ENCODE peak calls at places on chromosome 1, in six cellular contexts. B is heart right ventricle; A is adrenal gland; L is naive thymus-derived CD4-positive, alpha-beta T cell; U is sigmoid colon; Z is uterus. F is an unnamed sample. For H3K4me1, the result is how much of the 10 kb centered on the place peaks cover.

GRCh38 chr1:99365545-99365944 is 101.3 kb downstream of the PLPPR4 start:
- DNase-seq in L (no peak), U (no peak), B (no peak), A (no peak), Z (no peak), F (no peak)

GRCh38 chr1:21541835-21542234 is 32.6 kb downstream of the ALPL start:
- DNase-seq in U (no peak), B (peak), L (no peak), A (peak), Z (no peak), F (peak)

GRCh38 chr1:183838221-183838620 is 33.3 kb downstream of the RGL1 start:
- DNase-seq in B (no peak), Z (no peak), U (no peak), L (no peak), A (no peak), F (no peak)

GRCh38 chr1:223628233-223628632 is 37.3 kb downstream of the CAPN8 start:
- DNase-seq in A (peak), Z (no peak), L (peak), U (no peak), B (no peak), F (peak)

GRCh38 chr1:43439781-43440180 is 13.9 kb downstream of the HYI start:
- DNase-seq in A (peak), Z (peak), U (no peak), B (no peak), L (no peak), F (no peak)

GRCh38 chr1:22494943-22495579 is 43.4 kb downstream of the ZBTB40 start:
- DNase-seq in U (no peak), Z (no peak), B (no peak), L (no peak), A (no peak), F (no peak)

GRCh38 chr1:95086949-95087533 is 14.3 kb upstream of the ALG14 start:
- DNase-seq in Z (no peak), B (peak), A (no peak), L (no peak), U (no peak), F (no peak)

GRCh38 chr1:114670083-114671010 is 498 bp upstream of the DENND2C start:
- DNase-seq in U (peak), B (peak), A (peak), Z (peak), L (peak), F (peak)

GRCh38 chr1:24914226-24915069 is 15.6 kb downstream of the RUNX3 start:
- DNase-seq in B (no peak), L (no peak), U (no peak), Z (no peak), A (no peak), F (peak)

GRCh38 chr1:219189021-219189824 is 15.5 kb downstream of the LYPLAL1 start:
- DNase-seq in B (no peak), Z (no peak), A (no peak), L (no peak), U (no peak), F (no peak)

GRCh38 chr1:162687870-162688269 is 55.6 kb downstream of the DDR2 start:
- DNase-seq in A (no peak), Z (no peak), U (peak), L (no peak), B (no peak), F (no peak)

GRCh38 chr1:149978547-149979023 is 31.9 kb downstream of the OTUD7B start:
- DNase-seq in U (no peak), Z (no peak), A (peak), L (no peak), B (no peak), F (no peak)

GRCh38 chr1:2985121-2985561 is 36.1 kb upstream of the ACTRT2 start:
- DNase-seq in U (peak), Z (no peak), L (no peak), A (no peak), B (no peak), F (peak)

GRCh38 chr1:67479146-67479891 is 49.1 kb upstream of the SERBP1 start:
- DNase-seq in L (no peak), Z (peak), B (peak), U (no peak), A (peak), F (peak)

GRCh38 chr1:70319750-70320149 is 34.8 kb downstream of the ANKRD13C start:
- DNase-seq in U (no peak), Z (no peak), A (no peak), B (no peak), L (no peak), F (no peak)

GRCh38 chr1:150213170-150214098 is 22.5 kb downstream of the ANP32E start:
- DNase-seq in B (peak), U (peak), A (peak), L (peak), Z (peak), F (peak)

GRCh38 chr1:216222302-216222701 is 200.9 kb downstream of the USH2A start:
- DNase-seq in Z (no peak), U (no peak), B (no peak), A (no peak), L (no peak), F (no peak)

GRCh38 chr1:116498789-116499628 is 71.8 kb downstream of the CD58 start:
- DNase-seq in B (peak), Z (peak), A (peak), U (no peak), L (peak), F (peak)

GRCh38 chr1:219374167-219374566 is 200.5 kb downstream of the LYPLAL1 start:
- DNase-seq in L (no peak), Z (no peak), U (no peak), A (no peak), B (no peak), F (no peak)

GRCh38 chr1:222540598-222540995 is 7.3 kb downstream of the HHIPL2 start:
- DNase-seq in A (no peak), U (no peak), Z (no peak), B (no peak), L (no peak), F (no peak)

GRCh38 chr1:22876359-22877111 is 96.1 kb downstream of the LACTBL1 start:
- DNase-seq in A (peak), U (no peak), Z (no peak), B (no peak), L (no peak), F (no peak)

GRCh38 chr1:37410815-37411214 is 63.6 kb upstream of the ZC3H12A start:
- DNase-seq in B (peak), A (no peak), L (no peak), Z (no peak), U (no peak), F (no peak)

GRCh38 chr1:100152271-100152670 is 19.3 kb downstream of the TRMT13 start:
- DNase-seq in U (no peak), Z (no peak), A (no peak), B (no peak), L (no peak), F (no peak)

GRCh38 chr1:169078163-169078883 is 28.2 kb upstream of the ATP1B1 start:
- DNase-seq in U (no peak), A (no peak), Z (no peak), B (no peak), L (no peak), F (no peak)

GRCh38 chr1:181456551-181456950 is 26.8 kb upstream of the CACNA1E start:
- DNase-seq in A (no peak), U (no peak), Z (no peak), L (no peak), B (no peak), F (no peak)

GRCh38 chr1:205273551-205273982 is 45.8 kb downstream of the TMCC2 start:
- DNase-seq in Z (peak), L (peak), B (peak), U (peak), A (peak), F (peak)

GRCh38 chr1:17055801-17056200 is 2.0 kb upstream of the SDHB start:
- DNase-seq in U (no peak), B (no peak), A (peak), L (no peak), Z (no peak), F (no peak)

GRCh38 chr1:153404768-153405167 is 11.6 kb upstream of the S100A7A start:
- DNase-seq in L (peak), U (no peak), A (peak), Z (no peak), B (peak), F (peak)

GRCh38 chr1:32031578-32032286 is 18.1 kb downstream of the KHDRBS1 start:
- DNase-seq in L (no peak), Z (no peak), A (no peak), B (no peak), U (no peak), F (no peak)

GRCh38 chr1:113905435-113905861 is 322 bp downstream of the DCLRE1B start:
- DNase-seq in A (no peak), Z (no peak), L (no peak), U (peak), B (no peak), F (peak)

GRCh38 chr1:24970399-24970753 is 40.3 kb upstream of the RUNX3 start:
- DNase-seq in U (no peak), Z (no peak), B (no peak), A (no peak), L (no peak), F (no peak)

GRCh38 chr1:160634543-160635491 is 12.0 kb downstream of the SLAMF1 start:
- DNase-seq in L (no peak), A (no peak), U (no peak), B (no peak), Z (no peak), F (no peak)

GRCh38 chr1:85049735-85050166 is 1.5 kb upstream of the MCOLN3 start:
- DNase-seq in U (no peak), Z (no peak), B (no peak), A (no peak), L (no peak), F (no peak)

GRCh38 chr1:115428262-115428661 is 90.2 kb upstream of the NGF start:
- DNase-seq in B (no peak), Z (no peak), A (no peak), L (no peak), U (no peak), F (no peak)

GRCh38 chr1:35557118-35557610 is at the start of gene KIAA0319L:
- DNase-seq in Z (peak), U (peak), A (peak), L (no peak), B (peak), F (peak)

GRCh38 chr1:37930246-37931142 is 16.4 kb downstream of the INPP5B start:
- DNase-seq in L (no peak), Z (no peak), U (peak), A (no peak), B (peak), F (no peak)

DNA sequence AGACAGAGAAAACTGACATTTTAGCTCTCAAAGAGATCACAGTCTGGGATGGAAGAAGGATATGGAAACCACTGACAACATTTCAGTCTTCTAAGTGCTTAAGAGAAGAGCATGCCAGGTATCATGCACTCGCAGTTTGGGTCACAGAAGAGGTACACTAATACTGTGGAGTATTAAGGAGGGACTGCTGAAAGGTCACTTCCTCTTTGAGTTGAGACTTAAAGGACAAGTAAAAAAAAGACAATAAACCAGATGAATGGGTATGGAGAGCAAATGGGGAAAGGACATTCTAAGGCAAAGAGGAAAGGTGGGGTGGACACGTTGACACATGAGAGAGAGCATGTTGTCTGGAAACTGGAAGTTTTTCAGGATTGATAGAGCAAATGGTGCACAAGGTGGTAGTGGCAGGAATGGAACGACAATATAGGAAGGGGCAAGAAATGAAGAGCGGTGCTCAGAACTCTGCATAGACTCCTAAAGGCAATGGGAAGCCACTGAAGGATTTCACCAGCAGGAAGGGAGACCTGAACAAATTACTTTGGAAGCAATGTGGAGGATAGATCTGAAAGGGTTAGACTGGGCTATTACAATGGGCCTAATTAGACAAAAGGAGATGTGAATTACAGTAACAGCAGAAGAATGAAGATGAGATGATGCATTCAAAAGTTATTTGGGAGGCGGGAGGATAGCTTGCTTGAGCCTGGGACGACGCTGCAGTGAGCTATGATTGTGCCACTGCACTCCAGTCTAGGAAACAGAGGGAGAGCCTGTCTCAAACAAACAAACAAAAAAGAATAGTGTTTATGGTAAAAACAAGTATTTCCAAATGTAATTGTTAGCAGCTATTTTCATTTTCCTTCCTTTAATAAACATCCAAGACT is 11.1 kb downstream of the DIPK1A start:
- DNase-seq in B (no peak), A (no peak), Z (no peak), U (no peak), L (no peak), F (no peak)
- H3K4me1 ChIP-seq in B (under half), A (under half), Z (under half), U (under half), L (under half), F (under half)

GRCh38 chr1:30842698-30843354 is 65.7 kb downstream of the SDC3 start:
- DNase-seq in A (peak), L (no peak), B (no peak), Z (no peak), U (no peak), F (no peak)
- H3K4me1 ChIP-seq in A (under half), L (under half), B (under half), Z (under half), U (under half), F (under half)

DNA sequence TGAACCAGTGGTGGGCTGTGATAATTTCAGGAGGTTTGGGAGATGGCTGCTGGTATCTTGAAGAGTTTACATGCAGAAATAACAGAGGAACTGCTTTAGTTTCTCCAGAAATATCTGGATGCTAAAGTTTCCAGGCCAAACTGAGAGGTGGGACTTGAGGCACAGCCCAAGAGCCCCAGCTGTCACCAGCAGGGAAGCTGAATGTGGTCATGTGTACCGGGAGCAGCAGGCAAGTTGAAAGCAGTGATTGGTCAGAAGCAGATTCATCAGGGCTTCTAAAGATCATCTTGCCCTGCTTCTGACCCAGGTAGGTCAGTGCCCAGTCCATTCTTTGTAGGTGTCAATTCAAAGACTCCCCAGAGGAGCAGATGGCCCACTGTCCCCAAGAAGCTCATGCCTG is 7.9 kb upstream of the RPTN start:
- DNase-seq in U (no peak), A (no peak), Z (no peak), B (no peak), L (no peak), F (no peak)
- H3K4me1 ChIP-seq in U (under half), A (under half), Z (under half), B (under half), L (under half), F (under half)

GRCh38 chr1:156502749-156503671 is 2.4 kb upstream of the MEF2D start:
- DNase-seq in A (peak), Z (peak), L (no peak), U (peak), B (peak), F (peak)

GRCh38 chr1:156503672-156504055 is 3.1 kb upstream of the MEF2D start:
- DNase-seq in L (no peak), U (no peak), Z (no peak), B (no peak), A (no peak), F (no peak)

GRCh38 chr1:156500578-156500846 is at the start of gene MEF2D:
- DNase-seq in Z (no peak), A (no peak), B (no peak), U (no peak), L (no peak), F (no peak)

GRCh38 chr1:156500847-156501686 is 492 bp upstream of the MEF2D start:
- DNase-seq in Z (peak), B (peak), A (peak), L (peak), U (peak), F (peak)

DNA sequence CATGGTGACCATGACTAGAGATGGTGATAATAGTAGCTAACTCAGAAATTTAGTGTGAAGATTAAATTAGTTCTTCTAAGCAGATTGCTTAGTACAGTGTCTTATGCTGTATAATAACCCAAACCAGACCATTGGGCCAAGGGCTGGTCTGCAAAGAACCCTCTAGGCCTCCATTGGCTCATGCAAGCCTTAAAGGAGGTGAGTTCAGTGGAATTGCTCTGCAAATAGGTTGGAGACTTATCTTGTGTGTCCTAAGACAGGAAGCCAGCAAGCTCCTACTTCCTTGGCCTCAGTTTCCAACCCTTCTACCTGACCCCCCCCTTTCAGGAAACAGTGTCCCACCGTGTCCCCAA is 1.8 kb upstream of the MEF2D start:
- DNase-seq in B (no peak), U (no peak), L (no peak), A (no peak), Z (no peak), F (peak)
- H3K4me1 ChIP-seq in B (under half), U (half or more), L (half or more), A (half or more), Z (under half), F (under half)

F was measured in right cardiac atrium.